ENCODE peak calls at places on chromosomes 4 and X, in seven cellular contexts. One of them, this sample, is unnamed.
A peak's percentile ranks its signal among the peaks of the same experiment; 100 is the strongest.

GRCh38 chr4:53688186-53688790 is 97.0 kb upstream of the LNX1 start:
- DNase-seq in left lung: no peak
- DNase-seq in fibroblast of the aortic adventitia: peak; percentile 99
- DNase-seq in fibroblast of lung: peak; percentile 100
- DNase-seq in neural crest cell: no peak
- DNase-seq in NB4: peak; percentile 92
- DNase-seq in astrocyte of the spinal cord: peak; percentile 99
- DNase-seq in this sample: no peak

GRCh38 chrX:115018040-115018647 is 728 bp upstream of the IL13RA2 start:
- DNase-seq in NB4: peak; percentile 8
- DNase-seq in fibroblast of lung: no peak
- DNase-seq in astrocyte of the spinal cord: no peak
- DNase-seq in neural crest cell: no peak
- DNase-seq in fibroblast of the aortic adventitia: peak; percentile 26
- DNase-seq in left lung: no peak
- DNase-seq in this sample: no peak

GRCh38 chr4:25779021-25779420 is 83.8 kb downstream of the SEL1L3 start:
- DNase-seq in left lung: no peak
- DNase-seq in NB4: no peak
- DNase-seq in neural crest cell: no peak
- DNase-seq in astrocyte of the spinal cord: peak; percentile 24
- DNase-seq in fibroblast of the aortic adventitia: no peak
- DNase-seq in fibroblast of lung: peak; percentile 43
- DNase-seq in this sample: no peak

GRCh38 chrX:32673193-32673592 is 538.2 kb downstream of the DMD start:
- DNase-seq in astrocyte of the spinal cord: no peak
- DNase-seq in NB4: peak; percentile 15
- DNase-seq in fibroblast of lung: no peak
- DNase-seq in left lung: no peak
- DNase-seq in fibroblast of the aortic adventitia: no peak
- DNase-seq in neural crest cell: no peak
- DNase-seq in this sample: no peak

GRCh38 chrX:72468607-72469006 is 104.0 kb downstream of the HDAC8 start:
- DNase-seq in neural crest cell: no peak
- DNase-seq in fibroblast of lung: no peak
- DNase-seq in fibroblast of the aortic adventitia: no peak
- DNase-seq in left lung: no peak
- DNase-seq in NB4: no peak
- DNase-seq in astrocyte of the spinal cord: no peak
- DNase-seq in this sample: no peak

GRCh38 chrX:153413731-153414130 is 2.5 kb downstream of the ZFP92 start:
- DNase-seq in NB4: no peak
- DNase-seq in left lung: no peak
- DNase-seq in neural crest cell: no peak
- DNase-seq in astrocyte of the spinal cord: no peak
- DNase-seq in fibroblast of lung: no peak
- DNase-seq in fibroblast of the aortic adventitia: no peak
- DNase-seq in this sample: no peak

GRCh38 chr4:150297861-150298474 is 219.7 kb downstream of the DCLK2 start:
- DNase-seq in fibroblast of lung: peak; percentile 53
- DNase-seq in NB4: peak; percentile 56
- DNase-seq in neural crest cell: peak; percentile 31
- DNase-seq in fibroblast of the aortic adventitia: peak; percentile 85
- DNase-seq in left lung: no peak
- DNase-seq in astrocyte of the spinal cord: peak; percentile 79
- DNase-seq in this sample: peak; percentile 15

GRCh38 chr4:1502976-1503375 is 96.7 kb upstream of the NKX1-1 start:
- DNase-seq in fibroblast of the aortic adventitia: no peak
- DNase-seq in NB4: no peak
- DNase-seq in fibroblast of lung: no peak
- DNase-seq in left lung: peak; percentile 71
- DNase-seq in neural crest cell: no peak
- DNase-seq in astrocyte of the spinal cord: no peak
- DNase-seq in this sample: no peak

GRCh38 chrX:101999644-102000539 is 68.1 kb upstream of the ZMAT1 start:
- DNase-seq in neural crest cell: no peak
- DNase-seq in fibroblast of lung: no peak
- DNase-seq in NB4: no peak
- DNase-seq in left lung: peak; percentile 31
- DNase-seq in astrocyte of the spinal cord: no peak
- DNase-seq in fibroblast of the aortic adventitia: no peak
- DNase-seq in this sample: no peak

GRCh38 chr4:187204389-187204920 is 480.8 kb upstream of the FAT1 start:
- DNase-seq in fibroblast of the aortic adventitia: no peak
- DNase-seq in neural crest cell: peak; percentile 3
- DNase-seq in left lung: no peak
- DNase-seq in fibroblast of lung: peak; percentile 15
- DNase-seq in NB4: no peak
- DNase-seq in astrocyte of the spinal cord: peak; percentile 22
- DNase-seq in this sample: no peak

GRCh38 chrX:3518870-3519269 is 172.4 kb upstream of the MXRA5 start:
- DNase-seq in NB4: no peak
- DNase-seq in astrocyte of the spinal cord: peak; percentile 89
- DNase-seq in fibroblast of lung: peak; percentile 96
- DNase-seq in fibroblast of the aortic adventitia: peak; percentile 91
- DNase-seq in neural crest cell: no peak
- DNase-seq in left lung: no peak
- DNase-seq in this sample: no peak

GRCh38 chrX:53598169-53598568 is 88.3 kb downstream of the HUWE1 start:
- DNase-seq in left lung: no peak
- DNase-seq in NB4: no peak
- DNase-seq in neural crest cell: no peak
- DNase-seq in astrocyte of the spinal cord: no peak
- DNase-seq in fibroblast of lung: no peak
- DNase-seq in fibroblast of the aortic adventitia: no peak
- DNase-seq in this sample: no peak

GRCh38 chr4:184099541-184099966 is 118.1 kb downstream of the ENPP6 start:
- DNase-seq in astrocyte of the spinal cord: no peak
- DNase-seq in fibroblast of the aortic adventitia: no peak
- DNase-seq in neural crest cell: no peak
- DNase-seq in NB4: no peak
- DNase-seq in left lung: no peak
- DNase-seq in fibroblast of lung: no peak
- DNase-seq in this sample: no peak

GRCh38 chrX:17174671-17175070 is 200.3 kb upstream of the NHS start:
- DNase-seq in left lung: peak; percentile 41
- DNase-seq in NB4: no peak
- DNase-seq in neural crest cell: no peak
- DNase-seq in astrocyte of the spinal cord: no peak
- DNase-seq in fibroblast of lung: peak; percentile 27
- DNase-seq in fibroblast of the aortic adventitia: no peak
- DNase-seq in this sample: no peak

GRCh38 chr4:117417856-117418255 is 332.5 kb upstream of the TRAM1L1 start:
- DNase-seq in astrocyte of the spinal cord: peak; percentile 29
- DNase-seq in NB4: no peak
- DNase-seq in neural crest cell: no peak
- DNase-seq in fibroblast of lung: peak; percentile 29
- DNase-seq in left lung: no peak
- DNase-seq in fibroblast of the aortic adventitia: no peak
- DNase-seq in this sample: no peak

GRCh38 chr4:7756071-7756470 is 183.6 kb downstream of the AFAP1 start:
- DNase-seq in NB4: no peak
- DNase-seq in left lung: peak; percentile 68
- DNase-seq in fibroblast of lung: no peak
- DNase-seq in fibroblast of the aortic adventitia: no peak
- DNase-seq in neural crest cell: no peak
- DNase-seq in astrocyte of the spinal cord: no peak
- DNase-seq in this sample: no peak

GRCh38 chrX:112235547-112235946 is 153.0 kb upstream of the TRPC5 start:
- DNase-seq in neural crest cell: no peak
- DNase-seq in fibroblast of the aortic adventitia: no peak
- DNase-seq in fibroblast of lung: peak; percentile 20
- DNase-seq in left lung: no peak
- DNase-seq in astrocyte of the spinal cord: no peak
- DNase-seq in NB4: no peak
- DNase-seq in this sample: no peak

GRCh38 chrX:9133426-9133825 is 99.5 kb upstream of the FAM9B start:
- DNase-seq in left lung: no peak
- DNase-seq in astrocyte of the spinal cord: peak; percentile 50
- DNase-seq in fibroblast of lung: peak; percentile 73
- DNase-seq in NB4: no peak
- DNase-seq in fibroblast of the aortic adventitia: peak; percentile 20
- DNase-seq in neural crest cell: no peak
- DNase-seq in this sample: no peak

GRCh38 chr4:76439491-76439890 is 4.5 kb downstream of the SHROOM3 start:
- DNase-seq in NB4: no peak
- DNase-seq in neural crest cell: no peak
- DNase-seq in astrocyte of the spinal cord: no peak
- DNase-seq in left lung: no peak
- DNase-seq in fibroblast of the aortic adventitia: no peak
- DNase-seq in fibroblast of lung: no peak
- DNase-seq in this sample: no peak

GRCh38 chr4:156169011-156169410 is 215.3 kb upstream of the CTSO start:
- DNase-seq in fibroblast of lung: peak; percentile 99
- DNase-seq in NB4: peak; percentile 26
- DNase-seq in neural crest cell: peak; percentile 5
- DNase-seq in left lung: no peak
- DNase-seq in astrocyte of the spinal cord: peak; percentile 91
- DNase-seq in fibroblast of the aortic adventitia: peak; percentile 94
- DNase-seq in this sample: no peak

GRCh38 chr4:948101-948935 is 16.1 kb downstream of the TMEM175 start:
- DNase-seq in astrocyte of the spinal cord: no peak
- DNase-seq in fibroblast of lung: no peak
- DNase-seq in neural crest cell: no peak
- DNase-seq in fibroblast of the aortic adventitia: no peak
- DNase-seq in NB4: no peak
- DNase-seq in left lung: peak; percentile 58
- DNase-seq in this sample: no peak

GRCh38 chrX:133645977-133646750 is 230.9 kb upstream of the GPC4 start:
- DNase-seq in NB4: peak; percentile 10
- DNase-seq in fibroblast of lung: peak; percentile 84
- DNase-seq in fibroblast of the aortic adventitia: peak; percentile 92
- DNase-seq in left lung: no peak
- DNase-seq in neural crest cell: no peak
- DNase-seq in astrocyte of the spinal cord: peak; percentile 54
- DNase-seq in this sample: no peak

GRCh38 chr4:830776-831482 is 5.0 kb upstream of the CPLX1 start:
- DNase-seq in fibroblast of the aortic adventitia: no peak
- DNase-seq in astrocyte of the spinal cord: no peak
- DNase-seq in fibroblast of lung: no peak
- DNase-seq in neural crest cell: no peak
- DNase-seq in left lung: peak; percentile 50
- DNase-seq in NB4: no peak
- DNase-seq in this sample: no peak

GRCh38 chr4:154205471-154205870 is 286.1 kb downstream of the DCHS2 start:
- DNase-seq in astrocyte of the spinal cord: peak; percentile 36
- DNase-seq in neural crest cell: no peak
- DNase-seq in left lung: no peak
- DNase-seq in fibroblast of lung: no peak
- DNase-seq in fibroblast of the aortic adventitia: peak; percentile 2
- DNase-seq in NB4: no peak
- DNase-seq in this sample: no peak

GRCh38 chr4:98659106-98659592 is 738 bp upstream of the TSPAN5 start:
- DNase-seq in fibroblast of lung: peak; percentile 60
- DNase-seq in neural crest cell: no peak
- DNase-seq in left lung: no peak
- DNase-seq in fibroblast of the aortic adventitia: peak; percentile 60
- DNase-seq in NB4: peak; percentile 5
- DNase-seq in astrocyte of the spinal cord: peak; percentile 58
- DNase-seq in this sample: no peak

GRCh38 chrX:123108513-123109427 is 75.3 kb upstream of the GRIA3 start:
- DNase-seq in left lung: no peak
- DNase-seq in fibroblast of lung: no peak
- DNase-seq in NB4: peak; percentile 1
- DNase-seq in neural crest cell: no peak
- DNase-seq in astrocyte of the spinal cord: no peak
- DNase-seq in fibroblast of the aortic adventitia: no peak
- DNase-seq in this sample: no peak

GRCh38 chr4:108683479-108683878 is 33.1 kb downstream of the OSTC start:
- DNase-seq in astrocyte of the spinal cord: peak; percentile 52
- DNase-seq in neural crest cell: no peak
- DNase-seq in fibroblast of the aortic adventitia: peak; percentile 52
- DNase-seq in fibroblast of lung: peak; percentile 57
- DNase-seq in NB4: peak; percentile 24
- DNase-seq in left lung: no peak
- DNase-seq in this sample: no peak
- TF ChIP-seq CTCF in astrocyte of the spinal cord: peak; percentile 40
- TF ChIP-seq CTCF in neural crest cell: peak; percentile 60
- TF ChIP-seq CTCF in fibroblast of the aortic adventitia: peak; percentile 39
- TF ChIP-seq CTCF in fibroblast of lung: peak; percentile 20
- TF ChIP-seq CTCF in NB4: no peak
- TF ChIP-seq CTCF in left lung: no peak
- TF ChIP-seq CTCF in this sample: no peak

GRCh38 chrX:15056044-15056443 is 182.8 kb downstream of the MOSPD2 start:
- DNase-seq in fibroblast of lung: no peak
- DNase-seq in astrocyte of the spinal cord: no peak
- DNase-seq in NB4: no peak
- DNase-seq in neural crest cell: no peak
- DNase-seq in left lung: no peak
- DNase-seq in fibroblast of the aortic adventitia: no peak
- DNase-seq in this sample: no peak

GRCh38 chrX:15055146-15055930 is 182.1 kb downstream of the MOSPD2 start:
- DNase-seq in left lung: no peak
- DNase-seq in fibroblast of lung: peak; percentile 57
- DNase-seq in fibroblast of the aortic adventitia: no peak
- DNase-seq in NB4: no peak
- DNase-seq in neural crest cell: no peak
- DNase-seq in astrocyte of the spinal cord: peak; percentile 44
- DNase-seq in this sample: no peak

GRCh38 chrX:15050395-15050794 is 177.2 kb downstream of the MOSPD2 start:
- DNase-seq in fibroblast of the aortic adventitia: no peak
- DNase-seq in fibroblast of lung: no peak
- DNase-seq in NB4: peak; percentile 1
- DNase-seq in astrocyte of the spinal cord: no peak
- DNase-seq in neural crest cell: no peak
- DNase-seq in left lung: no peak
- DNase-seq in this sample: no peak
- TF ChIP-seq CTCF in fibroblast of the aortic adventitia: no peak
- TF ChIP-seq CTCF in fibroblast of lung: no peak
- TF ChIP-seq CTCF in NB4: no peak
- TF ChIP-seq CTCF in astrocyte of the spinal cord: no peak
- TF ChIP-seq CTCF in neural crest cell: no peak
- TF ChIP-seq CTCF in left lung: no peak
- TF ChIP-seq CTCF in this sample: peak; percentile 26

DNA sequence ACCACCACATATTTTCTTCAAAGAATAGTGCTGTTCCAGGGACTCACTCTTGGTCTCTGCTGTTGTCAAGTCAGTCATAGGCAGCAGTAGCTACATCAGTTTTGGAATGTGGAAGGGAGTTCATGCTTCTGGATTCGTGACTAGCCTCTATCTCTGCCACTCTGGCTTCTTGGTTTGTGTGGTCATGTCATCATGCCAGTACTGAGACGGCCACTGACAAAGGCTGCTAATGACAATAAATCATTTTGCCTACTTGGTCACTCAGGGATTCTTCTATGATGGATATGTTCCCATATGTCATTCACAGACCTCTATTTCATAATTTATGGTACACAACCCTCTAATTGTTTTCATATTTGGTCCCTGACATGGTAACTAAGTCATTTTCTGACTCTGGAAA is 450.8 kb upstream of the BOD1L1 start:
- DNase-seq in NB4: no peak
- DNase-seq in astrocyte of the spinal cord: no peak
- DNase-seq in fibroblast of the aortic adventitia: no peak
- DNase-seq in fibroblast of lung: peak; percentile 15
- DNase-seq in left lung: no peak
- DNase-seq in neural crest cell: no peak
- DNase-seq in this sample: no peak
- TF ChIP-seq CTCF in NB4: no peak
- TF ChIP-seq CTCF in astrocyte of the spinal cord: no peak
- TF ChIP-seq CTCF in fibroblast of the aortic adventitia: no peak
- TF ChIP-seq CTCF in fibroblast of lung: no peak
- TF ChIP-seq CTCF in left lung: no peak
- TF ChIP-seq CTCF in neural crest cell: no peak
- TF ChIP-seq CTCF in this sample: no peak

GRCh38 chr4:96241819-96242218 is 401.9 kb downstream of the PDHA2 start:
- DNase-seq in left lung: no peak
- DNase-seq in fibroblast of the aortic adventitia: no peak
- DNase-seq in neural crest cell: no peak
- DNase-seq in NB4: no peak
- DNase-seq in astrocyte of the spinal cord: no peak
- DNase-seq in fibroblast of lung: no peak
- DNase-seq in this sample: no peak

GRCh38 chr4:96247096-96247495 is 407.2 kb downstream of the PDHA2 start:
- DNase-seq in NB4: no peak
- DNase-seq in astrocyte of the spinal cord: no peak
- DNase-seq in fibroblast of lung: no peak
- DNase-seq in left lung: no peak
- DNase-seq in fibroblast of the aortic adventitia: no peak
- DNase-seq in neural crest cell: no peak
- DNase-seq in this sample: no peak
- TF ChIP-seq CTCF in NB4: no peak
- TF ChIP-seq CTCF in astrocyte of the spinal cord: no peak
- TF ChIP-seq CTCF in fibroblast of lung: no peak
- TF ChIP-seq CTCF in left lung: no peak
- TF ChIP-seq CTCF in fibroblast of the aortic adventitia: no peak
- TF ChIP-seq CTCF in neural crest cell: no peak
- TF ChIP-seq CTCF in this sample: no peak